ENCODE peak calls at places on chromosomes 12 and 14, in seven cellular contexts. L is GM13976; W is CD4-positive, alpha-beta T cell; X is WERI-Rb-1; H is left ventricle myocardium inferior; B is GM12865; R is tibial nerve. O is an unnamed sample.

GRCh38 chr12:15819644-15820437 is 30.7 kb upstream of the EPS8 start:
- DNase-seq in L (no peak), W (no peak), X (no peak), H (no peak), B (no peak), R (no peak), O (no peak)

GRCh38 chr14:89393346-89393745 is 23.7 kb downstream of the FOXN3 start:
- DNase-seq in L (no peak), W (no peak), X (no peak), H (no peak), B (no peak), R (no peak), O (no peak)

GRCh38 chr14:93549578-93549977 is 118.8 kb downstream of the UNC79 start:
- DNase-seq in L (no peak), W (no peak), X (no peak), H (no peak), B (no peak), R (no peak), O (no peak)

GRCh38 chr12:117596968-117597367 is 235.5 kb upstream of the NOS1 start:
- DNase-seq in L (no peak), W (no peak), X (no peak), H (no peak), B (no peak), R (no peak), O (no peak)

GRCh38 chr12:123232807-123233504 is at the start of the genes MPHOSPH9 and MTRFR:
- DNase-seq in L (peak; percentile 96), W (peak; percentile 98), X (peak; percentile 99), H (peak; percentile 99), B (peak; percentile 100), R (peak; percentile 98), O (peak; percentile 96)

GRCh38 chr14:94269156-94269555 is 23.9 kb downstream of the SERPINA10 start:
- DNase-seq in L (no peak), W (no peak), X (no peak), H (no peak), B (no peak), R (no peak), O (no peak)

GRCh38 chr12:98064501-98064900 is 450.9 kb upstream of the TMPO start:
- DNase-seq in L (no peak), W (no peak), X (no peak), H (no peak), B (no peak), R (no peak), O (no peak)

GRCh38 chr14:89489796-89490506 is 72.9 kb upstream of the FOXN3 start:
- DNase-seq in L (no peak), W (no peak), X (no peak), H (no peak), B (no peak), R (no peak), O (no peak)

DNA sequence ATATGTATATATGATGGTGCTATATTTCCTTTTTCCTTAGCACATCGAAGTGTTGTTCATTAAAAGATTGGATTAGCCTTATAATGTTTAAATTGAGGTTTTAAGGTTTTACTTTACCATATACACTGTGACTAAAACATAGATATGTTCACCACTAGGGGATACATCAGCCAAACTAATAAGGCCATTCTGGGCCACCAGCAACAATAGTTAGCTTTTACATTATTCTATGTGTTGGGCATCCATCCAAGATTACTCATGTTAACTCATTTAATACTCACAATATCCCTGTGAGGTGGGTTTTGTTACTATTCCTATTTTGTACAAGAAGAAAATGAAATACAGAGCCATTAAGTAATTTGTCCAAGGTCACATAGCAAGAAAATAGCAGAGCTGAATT is 202.6 kb upstream of the AVPR1A start:
- DNase-seq in L (no peak), W (no peak), X (no peak), H (no peak), B (no peak), R (no peak), O (no peak)
- TF ChIP-seq CTCF in L (no peak), W (no peak), X (no peak), H (no peak), B (no peak), R (no peak), O (no peak)

DNA sequence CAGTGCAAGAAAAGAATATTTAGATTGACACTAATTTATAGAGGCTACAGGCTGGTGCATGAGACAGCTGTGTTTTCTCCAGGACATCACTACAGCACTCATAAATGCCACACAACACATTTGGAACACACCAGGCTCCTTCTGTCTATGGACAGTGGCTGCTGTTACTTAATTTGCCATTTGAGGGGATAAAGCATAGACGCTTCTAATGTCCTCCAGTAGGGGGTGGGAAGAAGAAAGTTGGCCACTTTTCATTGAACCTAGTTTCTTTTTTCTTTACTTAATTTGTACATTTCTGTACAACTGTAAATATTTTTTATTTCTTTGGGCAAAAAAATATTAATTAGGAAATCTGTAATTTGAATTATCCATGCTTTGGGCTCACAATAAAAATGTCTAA is 12.4 kb upstream of the RTN1 start:
- DNase-seq in L (no peak), W (no peak), X (no peak), H (no peak), B (no peak), R (no peak), O (no peak)
- TF ChIP-seq CTCF in L (no peak), W (no peak), X (peak; percentile 32), H (no peak), B (peak; percentile 26), R (no peak), O (no peak)

GRCh38 chr12:58206876-58207275 is 265.5 kb downstream of the ATP23 start:
- DNase-seq in L (no peak), W (no peak), X (peak; percentile 49), H (no peak), B (no peak), R (no peak), O (no peak)
- TF ChIP-seq CTCF in L (no peak), W (no peak), X (no peak), H (no peak), B (no peak), R (no peak), O (no peak)

DNA sequence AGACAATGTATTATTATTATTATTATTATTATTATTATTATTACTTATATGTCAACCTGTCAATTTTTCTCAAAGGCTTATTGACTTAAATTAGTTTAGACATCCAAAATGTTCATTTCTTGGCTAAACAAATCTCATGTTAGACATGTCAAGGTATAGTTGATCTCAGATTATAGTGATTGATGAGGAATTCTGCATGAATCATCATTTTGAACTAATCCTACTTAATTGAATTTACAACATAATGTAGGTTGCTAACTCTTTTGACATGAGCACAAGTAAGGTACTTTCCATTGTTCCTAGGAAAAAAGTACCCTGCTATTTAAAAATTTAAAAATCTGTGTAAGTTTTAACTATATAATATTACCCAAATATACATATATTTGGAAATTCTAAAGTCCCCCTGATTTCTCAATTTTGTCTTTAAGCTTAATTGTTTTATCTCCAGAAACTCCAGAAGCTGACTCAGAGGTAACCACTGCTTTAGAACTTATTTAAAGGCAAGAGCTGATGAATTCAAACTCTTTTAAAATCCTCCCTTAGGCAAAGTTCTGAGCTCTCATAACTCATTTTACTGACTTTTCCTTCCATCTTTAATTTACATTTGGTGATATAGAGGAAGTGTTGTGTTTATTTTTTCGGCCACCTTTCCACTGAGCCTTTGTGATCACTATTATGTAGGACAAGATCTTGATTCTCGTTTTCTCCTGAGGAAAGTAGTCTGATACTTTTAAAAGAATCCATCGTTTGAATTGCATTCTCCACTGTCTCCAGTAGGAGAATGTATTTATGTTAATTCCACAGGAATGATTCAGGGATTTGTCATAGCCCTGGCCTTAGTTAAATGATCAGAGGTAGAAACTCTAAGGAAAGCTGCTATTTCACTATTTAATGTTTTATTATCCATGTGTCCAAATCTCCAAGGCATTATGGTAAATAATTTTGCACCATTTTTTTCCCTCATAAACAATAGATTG is 1304.5 kb downstream of the AACS start:
- DNase-seq in L (no peak), W (no peak), X (no peak), H (no peak), B (no peak), R (no peak), O (no peak)
- TF ChIP-seq CTCF in L (no peak), W (no peak), X (no peak), H (no peak), B (no peak), R (peak; percentile 5), O (no peak)

O was measured in omental fat pad.